ENCODE peak calls at places on chromosomes 4 and X, in nine cellular contexts. F is WERI-Rb-1, X is OCI-LY7, O is A673, V is heart right ventricle, A is hepatocyte, M is tibial nerve, G is ascending aorta, R is AG04450. P is an unnamed sample.

GRCh38 chrX:24777660-24778059 is 83.9 kb downstream of the POLA1 start:
- DNase-seq in F (no peak), X (peak; percentile 76), O (no peak), V (no peak), A (no peak), M (no peak), G (no peak), R (no peak), P (no peak)

GRCh38 chrX:72083291-72083690 is 48.4 kb downstream of the RTL5 start:
- DNase-seq in F (no peak), X (no peak), O (no peak), V (no peak), A (no peak), M (no peak), G (no peak), R (no peak), P (no peak)

GRCh38 chr4:180745019-180745418 is 1498.2 kb upstream of the TENM3 start:
- DNase-seq in F (no peak), X (no peak), O (no peak), V (no peak), A (no peak), M (no peak), G (no peak), R (no peak), P (no peak)

GRCh38 chrX:72041901-72042859 is 89.5 kb downstream of the RTL5 start:
- DNase-seq in F (peak; percentile 22), X (no peak), O (no peak), V (no peak), A (no peak), M (no peak), G (no peak), R (no peak), P (no peak)

GRCh38 chrX:113551919-113552318 is 711.3 kb upstream of the AMOT start:
- DNase-seq in F (no peak), X (no peak), O (peak; percentile 62), V (no peak), A (no peak), M (no peak), G (no peak), R (no peak), P (no peak)

GRCh38 chrX:114162068-114162735 is 421.7 kb upstream of the HTR2C start:
- DNase-seq in F (peak; percentile 24), X (no peak), O (no peak), V (no peak), A (peak; percentile 6), M (no peak), G (no peak), R (no peak), P (no peak)

GRCh38 chr4:128600410-128600809 is 209.1 kb upstream of the JADE1 start:
- DNase-seq in F (no peak), X (no peak), O (no peak), V (no peak), A (peak; percentile 19), M (no peak), G (no peak), R (no peak), P (no peak)

GRCh38 chr4:184108006-184108501 is 109.6 kb downstream of the ENPP6 start:
- DNase-seq in F (no peak), X (no peak), O (no peak), V (no peak), A (no peak), M (no peak), G (no peak), R (no peak), P (no peak)

GRCh38 chr4:54541426-54542118 is 116.2 kb upstream of the KIT start:
- DNase-seq in F (no peak), X (no peak), O (no peak), V (no peak), A (no peak), M (no peak), G (no peak), R (no peak), P (no peak)

GRCh38 chrX:154411981-154412340 is 622 bp downstream of the TAFAZZIN start:
- DNase-seq in F (peak; percentile 90), X (peak; percentile 66), O (peak; percentile 48), V (peak; percentile 62), A (peak; percentile 73), M (peak; percentile 42), G (no peak), R (no peak), P (no peak)

GRCh38 chr4:139861471-139861870 is 195.9 kb downstream of the MGST2 start:
- DNase-seq in F (peak; percentile 70), X (no peak), O (no peak), V (peak; percentile 22), A (no peak), M (no peak), G (no peak), R (no peak), P (no peak)

GRCh38 chrX:8025705-8026104 is 98.5 kb upstream of the PNPLA4 start:
- DNase-seq in F (no peak), X (no peak), O (no peak), V (no peak), A (no peak), M (no peak), G (no peak), R (no peak), P (no peak)
- TF ChIP-seq CTCF in F (no peak), X (no peak), O (no peak), V (no peak), A (no peak), M (no peak), G (no peak), R (no peak), P (no peak)

DNA sequence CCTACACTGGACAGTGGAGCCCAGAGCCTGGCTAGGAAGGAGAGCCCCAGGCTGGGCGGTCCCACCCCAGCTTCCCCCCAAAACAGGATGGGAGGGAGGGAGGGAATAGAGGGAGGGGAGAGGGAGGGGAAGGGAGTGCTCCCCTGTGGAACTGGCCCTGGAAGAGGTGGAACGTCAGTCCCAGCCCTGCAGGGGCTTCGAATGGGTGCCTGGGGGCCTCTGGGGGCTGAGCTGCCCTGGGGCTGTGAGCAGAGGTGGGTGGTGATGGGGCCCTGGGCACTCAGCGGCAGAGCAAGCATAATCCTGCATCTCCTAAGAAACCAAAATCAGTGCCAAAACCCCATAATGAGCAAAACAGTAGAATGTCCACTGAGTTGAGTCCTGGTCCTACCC is 10.8 kb downstream of the DOK7 start:
- DNase-seq in F (no peak), X (no peak), O (no peak), V (no peak), A (no peak), M (no peak), G (no peak), R (no peak), P (no peak)
- H3K4me3 ChIP-seq in F (no peak overlapping the region), X (no peak overlapping the region), O (no peak overlapping the region), V (no peak overlapping the region), A (no peak overlapping the region), M (no peak overlapping the region), G (no peak overlapping the region), R (no peak overlapping the region), P (no peak overlapping the region)

DNA sequence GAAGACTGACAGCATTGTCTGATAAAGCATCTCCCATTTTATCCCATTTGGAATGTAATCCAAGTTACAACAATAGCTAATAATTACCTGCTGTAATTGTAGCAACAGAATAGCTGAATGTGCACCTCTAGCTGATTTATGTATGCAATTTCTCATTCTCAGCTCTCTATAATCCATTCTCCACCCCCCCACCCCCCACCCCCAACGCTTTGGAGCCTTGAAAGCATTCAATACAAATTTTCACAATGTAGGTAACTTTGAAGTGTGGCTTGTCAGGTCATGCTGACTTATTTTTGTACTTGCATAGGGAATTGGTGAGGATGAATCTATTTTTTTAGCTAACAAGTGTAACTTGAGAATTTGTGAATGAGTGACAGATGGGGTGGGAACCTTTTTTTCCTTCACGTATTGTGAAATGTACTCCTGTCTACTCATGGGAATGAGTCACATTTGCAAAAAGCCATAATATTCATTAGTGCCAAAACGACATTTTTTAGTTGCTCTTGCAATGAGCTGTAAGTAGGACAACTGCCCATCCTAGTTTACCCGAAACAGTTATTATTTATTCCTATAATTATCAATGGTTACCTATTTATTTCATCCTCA is 159.3 kb downstream of the PALLD start:
- DNase-seq in F (no peak), X (no peak), O (peak; percentile 67), V (no peak), A (no peak), M (no peak), G (no peak), R (peak; percentile 56), P (no peak)
- H3K27ac ChIP-seq in F (no peak overlapping the region), X (no peak overlapping the region), O (no peak overlapping the region), V (no peak overlapping the region), A (no peak overlapping the region), M (no peak overlapping the region), G (no peak overlapping the region), R (no peak overlapping the region), P (no peak overlapping the region)

GRCh38 chr4:114137984-114138383 is 158.5 kb upstream of the ARSJ start:
- DNase-seq in F (no peak), X (no peak), O (no peak), V (no peak), A (no peak), M (no peak), G (no peak), R (no peak), P (no peak)

GRCh38 chr4:114132199-114132598 is 152.8 kb upstream of the ARSJ start:
- DNase-seq in F (no peak), X (no peak), O (no peak), V (no peak), A (no peak), M (no peak), G (no peak), R (no peak), P (no peak)

GRCh38 chr4:114136067-114136466 is 156.6 kb upstream of the ARSJ start:
- DNase-seq in F (no peak), X (no peak), O (peak; percentile 10), V (no peak), A (no peak), M (no peak), G (no peak), R (no peak), P (no peak)

GRCh38 chr4:114132830-114133229 is 153.4 kb upstream of the ARSJ start:
- DNase-seq in F (no peak), X (peak; percentile 4), O (peak; percentile 40), V (no peak), A (no peak), M (no peak), G (no peak), R (no peak), P (no peak)
- TF ChIP-seq CTCF in F (peak; percentile 23), X (peak; percentile 58), O (peak; percentile 51), V (no peak), A (peak; percentile 16), M (no peak), G (no peak), R (peak; percentile 32), P (no peak)

GRCh38 chrX:120739300-120739699 is 109.4 kb upstream of the C1GALT1C1 start:
- DNase-seq in F (no peak), X (no peak), O (no peak), V (no peak), A (no peak), M (no peak), G (no peak), R (no peak), P (no peak)
- H3K4me3 ChIP-seq in F (no peak overlapping the region), X (no peak overlapping the region), O (no peak overlapping the region), V (no peak overlapping the region), A (no peak overlapping the region), M (no peak overlapping the region), G (no peak overlapping the region), R (no peak overlapping the region), P (no peak overlapping the region)

GRCh38 chr4:108149588-108150380 is 18.9 kb downstream of the LEF1 start:
- DNase-seq in F (no peak), X (no peak), O (no peak), V (no peak), A (no peak), M (no peak), G (no peak), R (no peak), P (no peak)
- H3K27ac ChIP-seq in F (no peak overlapping the region), X (no peak overlapping the region), O (no peak overlapping the region), V (no peak overlapping the region), A (peak overlapping the region; percentile 11), M (no peak overlapping the region), G (no peak overlapping the region), R (no peak overlapping the region), P (no peak overlapping the region)

GRCh38 chrX:103017542-103017941 is 46.4 kb downstream of the BEX1 start:
- DNase-seq in F (no peak), X (no peak), O (no peak), V (no peak), A (no peak), M (no peak), G (no peak), R (no peak), P (no peak)
- TF ChIP-seq CTCF in F (no peak), X (no peak), O (no peak), V (no peak), A (no peak), M (no peak), G (no peak), R (peak; percentile 18), P (no peak)